ENCODE peak calls at places on chromosomes 13 and 19, in five cellular contexts. B is ascending aorta, Q is transverse colon, T is pancreas, M is tibial artery. N is an unnamed sample.

GRCh38 chr13:110209950-110210603 is 96.9 kb downstream of the COL4A1 start:
- DNase-seq in B (no peak), Q (no peak), T (no peak), M (no peak), N (no peak)

GRCh38 chr13:26168835-26169234 is 53.3 kb downstream of the RNF6 start:
- DNase-seq in B (no peak), Q (no peak), T (no peak), M (no peak), N (no peak)

GRCh38 chr13:45120967-45121366 is 657 bp downstream of the GTF2F2 start:
- DNase-seq in B (no peak), Q (no peak), T (no peak), M (no peak), N (no peak)

GRCh38 chr19:12665646-12666304 is 767 bp downstream of the MAN2B1 start:
- DNase-seq in B (no peak), Q (no peak), T (no peak), M (no peak), N (no peak)

GRCh38 chr19:572891-573825 is 762 bp downstream of the BSG start:
- DNase-seq in B (no peak), Q (peak; percentile 64), T (peak; percentile 81), M (no peak), N (no peak)

GRCh38 chr19:49161987-49162386 is 4.4 kb downstream of the TRPM4 start:
- DNase-seq in B (no peak), Q (no peak), T (no peak), M (no peak), N (no peak)

GRCh38 chr13:75637101-75637774 is 1.1 kb downstream of the LMO7 start:
- DNase-seq in B (no peak), Q (no peak), T (no peak), M (no peak), N (no peak)

GRCh38 chr19:14530005-14530348 is 583 bp downstream of the TECR start:
- DNase-seq in B (no peak), Q (peak; percentile 72), T (no peak), M (no peak), N (no peak)

GRCh38 chr13:80278706-80279105 is 62.2 kb downstream of the SPRY2 start:
- DNase-seq in B (no peak), Q (no peak), T (no peak), M (no peak), N (no peak)

GRCh38 chr13:83692800-83693199 is 189.5 kb downstream of the SLITRK1 start:
- DNase-seq in B (no peak), Q (no peak), T (no peak), M (no peak), N (no peak)

GRCh38 chr13:111650626-111651025 is 330.2 kb downstream of the TEX29 start:
- DNase-seq in B (no peak), Q (no peak), T (no peak), M (no peak), N (no peak)

GRCh38 chr13:40764587-40765403 is 6.2 kb downstream of the MRPS31 start:
- DNase-seq in B (no peak), Q (no peak), T (no peak), M (no peak), N (no peak)

GRCh38 chr13:44620057-44620456 is 43.9 kb upstream of the TSC22D1 start:
- DNase-seq in B (no peak), Q (no peak), T (no peak), M (no peak), N (no peak)

GRCh38 chr19:1214862-1215731 is 9.5 kb downstream of the STK11 start:
- DNase-seq in B (peak; percentile 41), Q (no peak), T (no peak), M (peak; percentile 78), N (peak; percentile 70)

DNA sequence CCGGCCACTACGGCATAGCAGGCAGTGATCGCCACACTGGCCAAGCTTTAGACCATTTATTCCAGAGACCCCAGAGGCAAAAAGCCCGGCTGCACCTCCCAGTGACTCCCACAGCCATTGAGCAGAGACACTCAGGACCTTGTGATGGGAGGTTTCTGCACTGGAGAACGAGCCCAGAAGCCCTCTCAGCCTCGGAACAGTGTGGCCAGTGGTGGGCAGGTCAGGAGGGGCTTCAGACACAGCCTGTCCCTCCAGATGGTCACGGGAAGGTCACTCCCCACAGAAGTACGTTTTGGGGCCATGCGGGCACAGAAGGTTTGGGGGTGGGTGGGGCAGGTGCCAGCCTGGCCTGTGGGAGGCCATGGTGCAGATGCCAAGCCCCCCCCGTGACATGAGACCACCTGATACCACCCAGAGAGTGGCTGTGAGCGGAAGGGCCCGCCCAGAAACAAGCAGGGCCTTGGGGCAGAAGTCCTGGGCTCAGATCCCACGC is 625 bp upstream of the F10 start:
- DNase-seq in B (no peak), Q (no peak), T (no peak), M (no peak), N (no peak)
- H3K27ac ChIP-seq in B (peak overlapping the region; percentile 36), Q (no peak overlapping the region), T (no peak overlapping the region), M (peak overlapping the region; percentile 62), N (no peak overlapping the region)

DNA sequence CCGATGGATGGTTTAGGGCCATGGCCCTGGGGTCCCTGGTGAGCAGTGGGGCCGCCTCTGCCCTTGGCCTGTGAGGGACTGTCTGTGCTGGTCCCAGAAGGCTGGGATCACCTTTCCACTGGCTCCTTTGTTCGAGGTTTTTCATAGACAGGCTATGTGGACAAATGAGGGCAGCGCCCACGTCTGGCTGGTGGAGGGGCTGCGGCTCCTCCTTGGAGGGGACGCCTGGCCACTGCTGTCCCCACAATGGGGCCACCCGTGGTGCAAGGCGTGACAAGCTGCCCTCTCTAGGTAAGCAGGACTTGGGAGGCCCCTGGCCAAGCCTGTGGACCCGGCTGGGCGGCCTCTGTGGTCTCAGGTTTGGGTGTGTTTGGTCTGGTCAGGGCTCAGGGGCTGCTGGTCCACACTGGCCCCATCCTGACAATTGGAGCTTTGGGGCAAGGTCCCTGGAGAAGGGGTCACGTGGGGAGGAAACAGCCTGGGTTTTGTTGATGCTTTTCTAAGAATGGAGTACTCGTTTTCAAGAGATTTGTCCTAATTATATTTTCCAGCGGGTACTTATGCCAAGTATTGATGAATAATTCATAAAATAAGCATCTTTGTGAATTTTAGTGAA is 33.3 kb downstream of the MCF2L start:
- DNase-seq in B (no peak), Q (peak; percentile 32), T (peak; percentile 73), M (no peak), N (no peak)
- TF ChIP-seq CTCF in B (no peak), Q (peak; percentile 55), T (no peak), M (no peak), N (peak; percentile 39)

GRCh38 chr19:44748426-44749254 is at the start of gene BCL3:
- DNase-seq in B (no peak), Q (peak; percentile 90), T (peak; percentile 87), M (peak; percentile 56), N (no peak)
- H3K27ac ChIP-seq in B (peak within 1 kb of the TSS; percentile 82), Q (peak within 1 kb of the TSS; percentile 96), T (peak within 1 kb of the TSS; percentile 92), M (peak within 1 kb of the TSS; percentile 82), N (peak within 1 kb of the TSS; percentile 79)

DNA sequence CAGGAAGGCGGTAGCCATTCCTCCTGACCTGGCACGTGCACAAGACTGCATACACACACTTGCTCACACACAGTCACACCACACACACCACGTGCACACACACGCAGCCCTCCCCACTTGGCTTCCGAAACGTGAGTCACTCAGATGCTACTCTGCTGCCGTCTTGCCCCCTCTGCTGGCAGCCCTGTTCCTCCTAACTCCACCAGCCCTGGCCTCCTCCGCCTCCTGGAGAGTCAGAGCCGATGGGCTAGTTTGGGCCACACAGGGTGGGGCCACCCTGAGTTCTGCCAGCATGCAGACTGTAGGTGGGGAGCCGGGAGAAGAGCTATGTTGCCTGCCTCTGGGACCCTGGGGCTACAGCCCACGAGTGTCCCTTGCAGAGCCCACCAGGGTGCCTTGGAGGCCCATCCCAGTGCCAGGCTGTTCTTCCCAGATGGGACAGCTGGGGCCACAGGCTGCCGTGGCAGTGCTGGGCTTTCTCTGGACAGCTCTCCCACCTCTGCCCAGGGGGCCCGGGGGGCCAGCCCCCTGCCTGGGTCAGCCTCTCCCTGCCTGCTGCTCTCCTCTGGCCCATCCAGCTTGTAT is 12.1 kb downstream of the PIN1 start:
- DNase-seq in B (peak; percentile 27), Q (peak; percentile 28), T (no peak), M (peak; percentile 58), N (peak; percentile 82)
- TF ChIP-seq CTCF in B (peak; percentile 39), Q (peak; percentile 22), T (no peak), M (peak; percentile 16), N (peak; percentile 47)

DNA sequence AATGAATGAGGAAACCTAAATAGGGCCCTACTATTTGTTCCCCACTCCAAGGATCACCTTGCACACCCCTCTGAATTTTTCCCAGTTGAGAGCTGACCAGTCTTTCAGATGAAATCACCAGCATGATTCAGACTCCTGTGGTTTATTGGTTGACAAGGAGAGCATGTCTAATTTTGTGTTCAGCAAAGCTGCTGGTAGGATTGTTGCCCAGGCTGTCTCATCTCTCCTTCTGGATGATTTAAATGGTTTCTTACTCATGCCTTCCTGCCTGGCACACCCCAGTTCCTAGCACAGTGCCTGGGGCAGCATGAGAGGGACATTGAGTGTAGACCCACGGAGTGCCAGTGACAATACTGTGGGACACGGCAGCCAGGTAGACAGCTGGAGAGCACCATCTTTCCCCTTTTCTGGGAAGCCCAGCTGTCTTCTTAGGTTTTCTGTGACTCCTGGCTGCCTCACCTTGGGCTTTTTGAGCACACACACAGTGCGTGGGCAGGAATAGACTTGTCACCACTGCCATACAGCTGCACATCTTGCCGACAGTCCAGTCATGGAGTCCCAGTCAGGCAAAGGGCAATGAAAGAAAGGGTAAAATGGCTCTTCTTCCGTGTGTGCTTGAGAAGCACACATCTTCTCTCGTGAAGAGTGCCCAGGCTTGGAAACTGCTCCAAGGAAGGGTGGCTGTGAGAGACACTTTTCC is 12.3 kb downstream of the FGF9 start:
- DNase-seq in B (no peak), Q (no peak), T (no peak), M (no peak), N (no peak)
- H3K27ac ChIP-seq in B (no peak overlapping the region), Q (no peak overlapping the region), T (no peak overlapping the region), M (no peak overlapping the region), N (no peak overlapping the region)

DNA sequence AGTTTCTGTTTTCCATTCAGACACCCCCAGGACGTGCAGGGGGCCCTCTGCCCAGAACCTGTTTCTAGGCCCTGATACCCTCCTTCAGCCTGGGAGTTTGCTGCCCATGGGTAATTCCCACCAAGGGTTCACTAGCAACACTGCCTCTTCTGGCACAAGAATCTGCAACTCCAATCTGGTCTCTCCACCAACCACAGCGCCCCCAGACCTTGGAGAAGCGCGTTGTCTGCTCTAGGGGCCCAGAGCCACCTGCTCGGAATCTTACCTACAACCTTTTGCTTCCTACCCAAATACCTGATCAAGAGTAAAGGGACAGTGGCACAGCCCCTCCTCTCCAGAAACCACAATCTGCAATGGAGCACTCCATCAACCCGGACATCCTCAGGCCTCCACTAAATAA is 763 bp downstream of the ZNF180 start:
- DNase-seq in B (no peak), Q (no peak), T (no peak), M (no peak), N (no peak)
- TF ChIP-seq CTCF in B (no peak), Q (no peak), T (no peak), M (no peak), N (no peak)